ENCODE peak calls at places on chromosomes 4 and X, in eight cellular contexts. X, K, J, F, O, U, T and G are unnamed samples.
A peak's percentile ranks its signal among the peaks of the same experiment; 100 is the strongest.

GRCh38 chr4:145815626-145816025 is 123.0 kb downstream of the ZNF827 start:
- DNase-seq in T (no peak), J (no peak), O (no peak), F (no peak), K (no peak), U (no peak), X (no peak), G (no peak)

GRCh38 chrX:55056820-55057690 is 17.8 kb upstream of the PAGE2B start:
- DNase-seq in O (no peak), F (no peak), T (no peak), X (no peak), K (no peak), J (no peak), U (no peak), G (no peak)

GRCh38 chr4:187558391-187558790 is 437.2 kb upstream of the ZFP42 start:
- DNase-seq in T (no peak), O (no peak), F (no peak), X (no peak), J (no peak), K (no peak), U (no peak), G (no peak)

GRCh38 chr4:38223306-38223705 is 263.1 kb downstream of the PTTG2 start:
- DNase-seq in K (no peak), T (peak; percentile 54), J (no peak), X (no peak), O (no peak), F (no peak), U (no peak), G (no peak)

GRCh38 chrX:85114171-85114570 is 110.5 kb downstream of the APOOL start:
- DNase-seq in K (no peak), F (no peak), O (no peak), J (no peak), U (no peak), T (no peak), X (no peak), G (no peak)

GRCh38 chr4:179344861-179345260 is 1902.6 kb upstream of the AGA start:
- DNase-seq in X (no peak), U (no peak), F (no peak), K (no peak), O (no peak), J (no peak), T (no peak), G (no peak)

GRCh38 chr4:152456609-152457008 is 79.3 kb downstream of the FBXW7 start:
- DNase-seq in O (no peak), X (no peak), T (no peak), F (no peak), J (no peak), K (no peak), U (no peak), G (no peak)

GRCh38 chr4:145525291-145525740 is 43.7 kb downstream of the SMAD1 start:
- DNase-seq in F (no peak), K (no peak), O (peak; percentile 16), X (no peak), U (no peak), J (no peak), T (no peak), G (no peak)

DNA sequence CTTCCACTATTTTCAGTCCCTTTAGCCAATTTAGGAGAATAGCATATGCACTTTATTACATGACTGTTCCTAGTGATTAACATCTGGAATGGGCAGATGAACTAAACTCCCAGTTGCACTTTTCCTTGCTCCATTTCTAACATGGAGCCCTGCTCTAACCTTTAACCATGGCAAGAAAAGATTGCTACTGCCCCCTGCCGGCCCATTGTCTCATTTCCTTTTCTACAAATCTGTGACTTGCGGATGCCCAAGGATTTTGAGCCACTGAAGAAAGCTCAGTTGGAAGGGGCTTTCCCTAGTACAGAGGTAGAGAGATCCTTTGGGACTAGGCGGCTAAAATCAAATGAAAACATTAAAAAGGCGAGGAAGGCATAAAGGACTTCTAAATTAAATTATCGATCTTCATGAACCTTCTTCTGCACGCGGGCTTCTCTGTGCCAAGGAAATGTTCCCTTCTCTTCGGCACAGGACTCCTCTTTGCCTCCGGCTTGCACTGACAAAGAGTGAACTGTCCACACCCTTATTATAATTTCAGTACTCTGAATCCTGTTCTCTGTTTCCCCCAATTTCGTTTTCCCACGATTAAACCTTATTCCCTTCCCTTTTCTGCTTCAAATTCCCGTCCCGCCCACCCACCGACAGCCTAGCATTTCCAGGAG is 578 bp upstream of the GLRA2 start:
- DNase-seq in O (peak; percentile 71), X (peak; percentile 15), F (peak; percentile 69), U (no peak), K (no peak), J (peak; percentile 32), T (no peak), G (no peak)
- TF ChIP-seq CTCF in O (peak; percentile 71), X (no peak), F (no peak), U (peak; percentile 27), K (no peak), J (peak; percentile 31), T (peak; percentile 70), G (peak; percentile 43)

GRCh38 chr4:6824071-6824470 is 41.5 kb downstream of the KIAA0232 start:
- DNase-seq in K (no peak), T (no peak), O (no peak), U (no peak), J (no peak), F (no peak), X (no peak), G (no peak)

GRCh38 chr4:6824772-6825402 is 42.4 kb downstream of the KIAA0232 start:
- DNase-seq in F (no peak), J (no peak), O (no peak), T (no peak), K (no peak), U (no peak), X (no peak), G (no peak)

GRCh38 chr4:6825403-6825802 is 42.9 kb downstream of the KIAA0232 start:
- DNase-seq in J (no peak), O (no peak), X (no peak), F (no peak), K (no peak), U (no peak), T (no peak), G (no peak)

GRCh38 chr4:6829077-6829476 is 46.5 kb downstream of the KIAA0232 start:
- DNase-seq in X (no peak), U (no peak), K (no peak), T (no peak), O (no peak), J (no peak), F (no peak), G (no peak)

GRCh38 chr4:6826781-6827508 is 44.4 kb downstream of the KIAA0232 start:
- DNase-seq in K (no peak), O (no peak), X (no peak), T (no peak), U (no peak), J (no peak), F (no peak), G (no peak)
- H3K36me3 ChIP-seq in K (peaks cover 42% of the 10 kb centered on the region), O (peaks cover 4% of the 10 kb centered on the region), X (no peaks in the 10 kb centered on the region), T (no peaks in the 10 kb centered on the region), U (peaks cover 58% of the 10 kb centered on the region), J (peaks cover 60% of the 10 kb centered on the region), F (peaks cover 69% of the 10 kb centered on the region), G (no peaks in the 10 kb centered on the region)

DNA sequence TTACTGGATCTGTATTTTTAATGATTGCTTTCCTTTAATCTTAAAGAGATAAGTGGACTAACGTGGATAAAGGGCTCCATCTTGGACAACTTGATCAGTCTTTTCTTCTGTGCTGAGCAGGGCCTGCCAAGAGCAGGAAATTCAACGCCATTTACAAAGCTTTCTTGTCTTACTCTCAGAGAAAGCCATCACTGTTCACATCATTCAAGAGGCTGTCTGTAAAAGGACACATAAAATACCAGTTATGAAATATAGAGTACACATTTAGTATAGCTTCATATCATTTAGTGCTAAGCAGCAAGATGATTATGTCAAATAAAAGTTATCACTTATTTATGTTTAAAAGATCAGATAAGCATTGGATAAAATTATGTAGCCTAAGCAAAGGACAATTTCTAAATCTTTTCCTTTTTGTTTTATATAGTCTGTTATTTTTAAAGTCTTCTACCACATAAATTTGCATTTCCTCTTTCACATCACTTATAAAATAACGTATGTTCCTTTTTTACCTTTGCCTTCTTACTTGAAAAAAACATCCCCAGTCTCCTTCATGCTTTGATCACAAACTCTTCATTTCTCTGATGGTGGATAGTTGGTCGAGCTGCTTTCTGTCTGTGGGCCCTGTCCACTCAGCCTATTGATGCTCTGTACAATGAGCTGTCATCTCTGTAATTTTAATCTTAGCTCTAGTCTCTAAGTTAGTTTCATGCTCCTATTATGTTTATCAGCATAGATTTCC is 2.1 kb upstream of the CCNG2 start:
- DNase-seq in F (no peak), U (no peak), K (no peak), X (no peak), O (no peak), J (no peak), T (no peak), G (no peak)
- H3K27me3 ChIP-seq in F (no peaks in the 10 kb centered on the region), U (no peaks in the 10 kb centered on the region), K (no peaks in the 10 kb centered on the region), X (no peaks in the 10 kb centered on the region), O (no peaks in the 10 kb centered on the region), J (no peaks in the 10 kb centered on the region), T (no peaks in the 10 kb centered on the region), G (no peaks in the 10 kb centered on the region)

DNA sequence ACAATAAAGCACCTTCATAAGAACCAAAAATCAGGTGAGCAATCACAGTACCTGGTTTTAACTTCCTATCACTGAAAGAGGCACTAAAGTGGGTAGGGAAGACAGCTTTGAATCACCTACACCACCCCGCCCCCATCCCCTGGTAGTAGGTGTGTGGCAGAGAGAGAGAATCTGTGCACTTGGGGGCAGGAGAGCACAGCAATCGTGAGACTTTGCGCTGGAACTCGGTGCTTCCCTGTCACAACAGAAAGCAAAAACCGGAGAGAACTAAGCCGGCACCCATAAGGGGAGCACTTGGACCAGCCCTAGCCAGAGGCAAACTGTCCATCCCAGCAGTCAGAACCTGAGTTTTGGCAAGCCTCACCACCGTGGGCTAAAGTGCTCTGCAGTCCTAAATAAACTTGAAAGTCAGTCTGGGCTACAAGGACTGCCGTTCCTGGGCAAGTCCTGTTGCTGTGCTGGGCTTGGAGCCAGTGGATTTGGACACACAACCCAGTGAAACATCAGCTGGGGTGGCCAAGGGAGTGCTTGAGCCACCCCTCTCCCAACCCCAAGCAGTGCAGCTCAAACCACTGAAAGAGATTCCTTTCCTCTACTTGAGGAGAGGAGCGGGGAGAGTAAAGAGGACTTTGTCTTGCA is 32.1 kb downstream of the NDUFB11 start:
- DNase-seq in T (no peak), U (no peak), O (no peak), F (no peak), X (no peak), J (no peak), K (no peak), G (no peak)
- TF ChIP-seq CTCF in T (no peak), U (no peak), O (no peak), F (no peak), X (no peak), J (no peak), K (no peak), G (no peak)